ENCODE peak calls at places on chromosomes 4 and X, in five cellular contexts. C is tibial artery, R is psoas muscle, G is K562, E is right lobe of liver. P is an unnamed sample.

GRCh38 chr4:139042981-139043460 is 27.4 kb downstream of the NOCT start:
- DNase-seq in C (no peak), R (no peak), G (no peak), E (no peak), P (no peak)

GRCh38 chr4:6095023-6095817 is 77.0 kb upstream of the C4orf50 start:
- DNase-seq in C (no peak), R (no peak), G (no peak), E (no peak), P (no peak)

GRCh38 chr4:158042591-158043030 is 130.2 kb downstream of the GASK1B start:
- DNase-seq in C (no peak), R (no peak), G (no peak), E (no peak), P (no peak)

GRCh38 chrX:18674417-18674787 is 2.5 kb upstream of the RS1 start:
- DNase-seq in C (peak; percentile 24), R (no peak), G (peak; percentile 15), E (peak; percentile 52), P (peak; percentile 27)

GRCh38 chr4:53592686-53593641 is 1.7 kb upstream of the LNX1 start:
- DNase-seq in C (peak; percentile 27), R (peak; percentile 38), G (peak; percentile 66), E (no peak), P (no peak)

GRCh38 chr4:101238706-101239105 is 108.6 kb downstream of the PPP3CA start:
- DNase-seq in C (no peak), R (no peak), G (no peak), E (no peak), P (no peak)

GRCh38 chrX:80022363-80023031 is 7.9 kb downstream of the TBX22 start:
- DNase-seq in C (no peak), R (no peak), G (no peak), E (no peak), P (no peak)

GRCh38 chr4:4408132-4408523 is 21.2 kb downstream of the NSG1 start:
- DNase-seq in C (no peak), R (no peak), G (no peak), E (no peak), P (no peak)

GRCh38 chrX:136572030-136572429 is 40.0 kb downstream of the VGLL1 start:
- DNase-seq in C (no peak), R (no peak), G (no peak), E (no peak), P (no peak)

GRCh38 chr4:159593157-159593556 is 490.3 kb downstream of the RAPGEF2 start:
- DNase-seq in C (no peak), R (no peak), G (no peak), E (no peak), P (no peak)

GRCh38 chr4:71074452-71075299 is 81.2 kb downstream of the DCK start:
- DNase-seq in C (peak; percentile 22), R (no peak), G (no peak), E (no peak), P (no peak)

GRCh38 chrX:150163181-150163930 is 199.8 kb upstream of the MAMLD1 start:
- DNase-seq in C (no peak), R (no peak), G (no peak), E (no peak), P (no peak)

GRCh38 chr4:4763815-4764202 is 95.7 kb upstream of the MSX1 start:
- DNase-seq in C (no peak), R (no peak), G (no peak), E (no peak), P (no peak)

GRCh38 chr4:80186666-80187065 is 10.6 kb upstream of the PRDM8 start:
- DNase-seq in C (no peak), R (no peak), G (no peak), E (no peak), P (no peak)

GRCh38 chrX:107168259-107168658 is 38.0 kb downstream of the NUP62CL start:
- DNase-seq in C (no peak), R (no peak), G (no peak), E (no peak), P (no peak)

GRCh38 chr4:27790911-27791310 is 930.3 kb downstream of the STIM2 start:
- DNase-seq in C (no peak), R (no peak), G (no peak), E (no peak), P (no peak)

GRCh38 chr4:112234952-112235609 is 3.5 kb downstream of the AP1AR start:
- DNase-seq in C (peak; percentile 71), R (no peak), G (peak; percentile 54), E (no peak), P (peak; percentile 60)

GRCh38 chr4:45316257-45316656 is 589.9 kb upstream of the GNPDA2 start:
- DNase-seq in C (no peak), R (no peak), G (no peak), E (no peak), P (no peak)

GRCh38 chrX:118519411-118520205 is 24.0 kb downstream of the DOCK11 start:
- DNase-seq in C (no peak), R (no peak), G (no peak), E (no peak), P (no peak)

GRCh38 chrX:118497180-118497814 is 1.7 kb downstream of the DOCK11 start:
- DNase-seq in C (no peak), R (no peak), G (no peak), E (no peak), P (no peak)

GRCh38 chr4:6226506-6226905 is 26.2 kb upstream of the JAKMIP1 start:
- DNase-seq in C (peak; percentile 10), R (no peak), G (no peak), E (no peak), P (no peak)

GRCh38 chr4:6047130-6047673 is 29.0 kb upstream of the C4orf50 start:
- DNase-seq in C (no peak), R (no peak), G (no peak), E (no peak), P (no peak)

GRCh38 chrX:40127052-40127451 is 29.3 kb upstream of the BCOR start:
- DNase-seq in C (no peak), R (no peak), G (no peak), E (no peak), P (no peak)

GRCh38 chr4:129014566-129015509 is 78.5 kb downstream of the SCLT1 start:
- DNase-seq in C (no peak), R (no peak), G (no peak), E (no peak), P (no peak)

GRCh38 chr4:76637704-76638361 is 202.8 kb downstream of the SHROOM3 start:
- DNase-seq in C (no peak), R (no peak), G (no peak), E (no peak), P (no peak)

GRCh38 chr4:80202784-80203553 is 5.7 kb downstream of the PRDM8 start:
- DNase-seq in C (peak; percentile 24), R (peak; percentile 38), G (no peak), E (peak; percentile 31), P (no peak)

GRCh38 chr4:152979731-152980330 is 43.7 kb downstream of the FHDC1 start:
- DNase-seq in C (no peak), R (no peak), G (no peak), E (no peak), P (no peak)

GRCh38 chr4:152983774-152984411 is 47.8 kb downstream of the FHDC1 start:
- DNase-seq in C (no peak), R (no peak), G (no peak), E (no peak), P (no peak)

GRCh38 chr4:152981842-152982241 is 45.7 kb downstream of the FHDC1 start:
- DNase-seq in C (no peak), R (no peak), G (no peak), E (no peak), P (no peak)

GRCh38 chr4:152983221-152983620 is 47.1 kb downstream of the FHDC1 start:
- DNase-seq in C (no peak), R (no peak), G (peak; percentile 44), E (no peak), P (no peak)

GRCh38 chr4:152981278-152981677 is 45.2 kb downstream of the FHDC1 start:
- DNase-seq in C (no peak), R (no peak), G (no peak), E (no peak), P (no peak)
- H3K27me3 ChIP-seq in C (no peaks in the 10 kb centered on the region), R (no peaks in the 10 kb centered on the region), G (peaks cover 33% of the 10 kb centered on the region), E (no peaks in the 10 kb centered on the region), P (no peaks in the 10 kb centered on the region)

GRCh38 chrX:71581210-71581609 is 3.0 kb downstream of the GCNA start:
- DNase-seq in C (no peak), R (no peak), G (no peak), E (no peak), P (no peak)

GRCh38 chrX:71586929-71587328 is 8.7 kb downstream of the GCNA start:
- DNase-seq in C (no peak), R (no peak), G (no peak), E (no peak), P (no peak)
- H3K36me3 ChIP-seq in C (no peaks in the 10 kb centered on the region), R (peaks cover 3% of the 10 kb centered on the region), G (no peaks in the 10 kb centered on the region), E (no peaks in the 10 kb centered on the region), P (no peaks in the 10 kb centered on the region)

GRCh38 chr4:174210952-174211490 is 72.4 kb downstream of the FBXO8 start:
- DNase-seq in C (no peak), R (no peak), G (no peak), E (no peak), P (no peak)
- H3K27me3 ChIP-seq in C (peaks cover 2% of the 10 kb centered on the region), R (peaks cover 66% of the 10 kb centered on the region), G (no peaks in the 10 kb centered on the region), E (peaks cover 32% of the 10 kb centered on the region), P (peaks cover 56% of the 10 kb centered on the region)

DNA sequence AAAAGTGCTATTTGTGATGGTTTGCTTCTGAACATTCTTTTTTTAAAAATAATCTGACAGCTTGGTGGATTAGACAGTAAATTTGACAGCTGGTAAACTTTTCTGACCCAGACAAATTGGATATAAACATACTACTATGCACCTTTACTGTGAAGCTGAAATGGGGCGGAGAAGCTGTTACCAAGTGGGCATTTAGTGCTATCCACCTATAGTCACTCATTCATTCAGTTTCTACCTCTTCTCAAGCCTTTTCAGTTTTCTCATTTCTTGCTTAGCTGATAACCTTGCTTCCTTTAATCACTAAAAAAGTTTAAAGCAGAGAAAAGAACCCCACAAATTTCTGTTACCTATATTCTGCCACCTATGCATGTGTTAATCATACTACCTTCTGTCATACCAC is 5.2 kb downstream of the RPS3A start:
- DNase-seq in C (no peak), R (no peak), G (no peak), E (no peak), P (no peak)
- H3K36me3 ChIP-seq in C (peaks cover 55% of the 10 kb centered on the region), R (peaks cover 83% of the 10 kb centered on the region), G (peaks cover 82% of the 10 kb centered on the region), E (peaks cover 9% of the 10 kb centered on the region), P (peaks cover 69% of the 10 kb centered on the region)

GRCh38 chrX:57451426-57452020 is 140.3 kb upstream of the ZXDB start:
- DNase-seq in C (no peak), R (no peak), G (no peak), E (no peak), P (no peak)
- H3K27me3 ChIP-seq in C (no peaks in the 10 kb centered on the region), R (peaks cover 6% of the 10 kb centered on the region), G (no peaks in the 10 kb centered on the region), E (no peaks in the 10 kb centered on the region), P (no peaks in the 10 kb centered on the region)

GRCh38 chr4:1218892-1219552 is 29.9 kb downstream of the CTBP1 start:
- DNase-seq in C (no peak), R (no peak), G (no peak), E (no peak), P (no peak)
- H3K36me3 ChIP-seq in C (peaks cover 63% of the 10 kb centered on the region), R (peaks cover 79% of the 10 kb centered on the region), G (peaks cover 76% of the 10 kb centered on the region), E (no peaks in the 10 kb centered on the region), P (peaks cover 59% of the 10 kb centered on the region)

P was measured in gastrocnemius medialis.